ENCODE peak calls at places on chromosomes 6 and 20, in nine cellular contexts. M, U, Q, L, K, O, X, P and S are unnamed samples.

GRCh38 chr6:5099537-5099936 is 14.4 kb downstream of the PPP1R3G start:
- DNase-seq in O (no peak), M (no peak), K (no peak), L (no peak), Q (no peak), P (no peak), X (no peak), U (no peak), S (no peak)

GRCh38 chr20:61416546-61416945 is 164.5 kb downstream of the CDH4 start:
- DNase-seq in L (no peak), K (no peak), U (no peak), M (no peak), P (no peak), Q (no peak), O (no peak), X (no peak), S (no peak)

GRCh38 chr20:63029358-63030121 is 22.8 kb upstream of the BHLHE23 start:
- DNase-seq in O (peak; percentile 39), X (no peak), Q (no peak), K (no peak), M (peak; percentile 50), U (no peak), P (no peak), L (no peak), S (no peak)

GRCh38 chr6:8579372-8579771 is 144.0 kb upstream of the SLC35B3 start:
- DNase-seq in O (no peak), M (no peak), X (no peak), U (peak; percentile 8), P (no peak), L (no peak), Q (peak; percentile 22), K (no peak), S (no peak)

GRCh38 chr6:44806656-44807055 is 419.1 kb downstream of the CDC5L start:
- DNase-seq in O (no peak), K (no peak), P (no peak), X (no peak), Q (no peak), L (no peak), U (no peak), M (no peak), S (no peak)

GRCh38 chr20:33669873-33670640 is 3.3 kb downstream of the ACTL10 start:
- DNase-seq in L (no peak), X (no peak), M (no peak), K (no peak), P (peak; percentile 83), Q (no peak), U (no peak), O (no peak), S (no peak)

GRCh38 chr6:38943964-38944363 is 104.6 kb upstream of the GLP1R start:
- DNase-seq in K (no peak), X (no peak), U (no peak), Q (no peak), O (no peak), P (no peak), L (no peak), M (no peak), S (no peak)

GRCh38 chr6:154508573-154509375 is 1.7 kb downstream of the CNKSR3 start:
- DNase-seq in M (no peak), L (no peak), K (no peak), O (no peak), Q (no peak), X (no peak), P (no peak), U (no peak), S (no peak)

GRCh38 chr6:1503811-1504210 is 105.9 kb upstream of the FOXC1 start:
- DNase-seq in U (no peak), X (no peak), K (no peak), L (no peak), P (no peak), O (no peak), Q (no peak), M (no peak), S (no peak)

GRCh38 chr6:21176197-21176596 is 417.4 kb upstream of the SOX4 start:
- DNase-seq in O (no peak), K (no peak), M (no peak), L (no peak), X (no peak), U (no peak), P (no peak), Q (no peak), S (no peak)